ENCODE peak calls at places on chromosomes 7 and 10, in six cellular contexts. B is NB4, Q is WTC11, O is HepG2, J is A549, F is endothelial cell of umbilical vein. S is an unnamed sample.

GRCh38 chr10:51524041-51524440 is 175.4 kb downstream of the CSTF2T start:
- DNase-seq in B (no peak), Q (no peak), O (no peak), J (no peak), F (no peak), S (no peak)

GRCh38 chr10:97321032-97321806 is 2.1 kb downstream of the FRAT1 start:
- DNase-seq in B (peak; percentile 62), Q (peak; percentile 49), O (no peak), J (no peak), F (peak; percentile 26), S (no peak)

GRCh38 chr10:1488970-1489548 is 248.3 kb downstream of the ADARB2 start:
- DNase-seq in B (no peak), Q (no peak), O (no peak), J (no peak), F (no peak), S (no peak)

GRCh38 chr10:34333513-34333912 is 481.6 kb downstream of the PARD3 start:
- DNase-seq in B (no peak), Q (no peak), O (no peak), J (no peak), F (no peak), S (no peak)

GRCh38 chr7:36440880-36441279 is 51.2 kb downstream of the ANLN start:
- DNase-seq in B (peak; percentile 37), Q (no peak), O (peak; percentile 16), J (peak; percentile 41), F (peak; percentile 48), S (peak; percentile 4)

GRCh38 chr10:86611386-86611785 is 43.0 kb upstream of the OPN4 start:
- DNase-seq in B (no peak), Q (no peak), O (no peak), J (no peak), F (no peak), S (no peak)

GRCh38 chr7:158811894-158812293 is 17.4 kb downstream of the ESYT2 start:
- DNase-seq in B (peak; percentile 40), Q (no peak), O (no peak), J (no peak), F (no peak), S (no peak)

GRCh38 chr10:22846294-22846693 is 81.6 kb upstream of the ARMC3 start:
- DNase-seq in B (no peak), Q (no peak), O (no peak), J (no peak), F (no peak), S (no peak)

GRCh38 chr10:132677905-132678298 is 108.0 kb downstream of the NKX6-2 start:
- DNase-seq in B (no peak), Q (no peak), O (no peak), J (no peak), F (no peak), S (no peak)

GRCh38 chr10:79434816-79435215 is 10.6 kb downstream of the ZCCHC24 start:
- DNase-seq in B (no peak), Q (no peak), O (no peak), J (no peak), F (peak; percentile 65), S (no peak)

GRCh38 chr7:132548489-132549078 is 27.7 kb downstream of the PLXNA4 start:
- DNase-seq in B (no peak), Q (no peak), O (no peak), J (no peak), F (peak; percentile 61), S (no peak)

GRCh38 chr7:154231732-154232131 is 179.5 kb downstream of the DPP6 start:
- DNase-seq in B (peak; percentile 36), Q (no peak), O (no peak), J (no peak), F (no peak), S (no peak)

GRCh38 chr10:22475857-22476600 is 130.7 kb downstream of the SPAG6 start:
- DNase-seq in B (peak; percentile 14), Q (peak; percentile 51), O (no peak), J (no peak), F (no peak), S (no peak)

GRCh38 chr10:131901181-131901829 is 497 bp downstream of the PPP2R2D start:
- DNase-seq in B (peak; percentile 63), Q (peak; percentile 59), O (no peak), J (peak; percentile 28), F (peak; percentile 43), S (no peak)

GRCh38 chr10:98589007-98589406 is 142.3 kb upstream of the HPS1 start:
- DNase-seq in B (no peak), Q (no peak), O (peak; percentile 68), J (no peak), F (no peak), S (no peak)

GRCh38 chr7:1024876-1025746 is 19.2 kb upstream of the GPR146 start:
- DNase-seq in B (peak; percentile 40), Q (no peak), O (no peak), J (no peak), F (no peak), S (no peak)

DNA sequence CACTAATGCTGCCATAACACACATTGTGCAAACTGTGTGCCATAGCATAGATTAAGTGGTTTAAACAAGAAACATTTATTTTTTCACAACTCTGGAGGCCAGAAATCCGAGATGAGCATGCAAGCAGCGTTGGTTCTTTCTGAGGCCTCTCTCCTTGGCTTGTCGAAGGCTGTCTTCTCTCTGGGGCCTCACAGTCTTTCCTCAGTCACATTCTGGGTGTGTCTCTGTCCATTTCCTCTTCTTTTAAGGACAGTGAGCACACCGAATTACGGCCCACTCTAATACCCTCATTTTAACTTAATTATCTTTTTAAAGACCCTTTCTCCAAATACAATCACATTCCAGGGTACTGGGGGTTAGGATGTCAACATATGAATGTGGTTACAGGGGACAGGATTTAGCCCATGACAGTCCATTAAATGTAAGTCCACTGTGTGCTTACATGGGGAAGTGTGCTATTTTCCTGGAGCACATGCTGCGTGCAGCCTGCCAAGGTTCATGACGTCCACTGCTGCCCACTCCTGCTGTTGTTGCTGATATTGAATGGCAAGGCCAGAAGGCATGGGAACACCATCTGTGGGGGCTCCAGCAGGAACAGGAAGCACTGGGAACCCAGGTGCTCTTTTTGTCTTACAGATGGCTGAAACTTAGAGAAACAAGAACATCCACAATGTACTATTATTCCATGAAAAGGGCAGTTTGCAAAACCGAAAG is 365.4 kb downstream of the GALNT17 start:
- DNase-seq in B (no peak), Q (no peak), O (no peak), J (no peak), F (no peak), S (no peak)
- TF ChIP-seq MAX in B (no peak), Q (no peak), O (no peak), J (no peak), F (no peak), S (no peak)

DNA sequence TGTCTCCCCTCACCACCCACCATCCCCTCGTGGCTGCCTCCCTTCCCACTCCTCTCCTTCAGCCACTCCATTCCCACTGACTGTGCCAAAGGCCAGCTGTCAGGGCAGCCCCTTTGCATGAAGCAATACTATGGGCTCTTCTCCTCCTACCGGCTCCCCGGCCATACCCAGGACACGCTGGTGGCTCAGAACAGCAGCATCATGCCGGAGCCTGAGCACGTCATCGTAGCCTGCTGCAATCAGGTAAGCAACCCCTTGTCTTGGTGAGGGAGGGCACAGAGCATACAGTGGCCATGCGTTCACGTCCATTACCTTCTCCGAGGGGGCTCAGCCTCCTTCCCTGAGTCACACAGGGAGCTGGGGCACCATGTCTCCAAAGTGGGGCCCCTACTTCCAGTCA is 11.6 kb downstream of the CHAT start:
- DNase-seq in B (no peak), Q (no peak), O (no peak), J (no peak), F (no peak), S (no peak)
- TF ChIP-seq MAX in B (no peak), Q (no peak), O (no peak), J (no peak), F (no peak), S (no peak)

GRCh38 chr10:103712898-103713498 is 142.4 kb downstream of the SH3PXD2A start:
- DNase-seq in B (peak; percentile 84), Q (peak; percentile 92), O (peak; percentile 57), J (peak; percentile 71), F (peak; percentile 71), S (peak; percentile 75)
- TF ChIP-seq MAX in B (peak; percentile 32), Q (no peak), O (no peak), J (no peak), F (no peak), S (no peak)

GRCh38 chr7:40840990-40841389 is 706.2 kb downstream of the SUGCT start:
- DNase-seq in B (no peak), Q (no peak), O (no peak), J (no peak), F (no peak), S (no peak)

GRCh38 chr7:40833541-40834234 is 698.9 kb downstream of the SUGCT start:
- DNase-seq in B (no peak), Q (no peak), O (no peak), J (no peak), F (peak; percentile 20), S (no peak)

GRCh38 chr7:40839881-40840280 is 705.1 kb downstream of the SUGCT start:
- DNase-seq in B (no peak), Q (no peak), O (no peak), J (no peak), F (peak; percentile 48), S (no peak)

GRCh38 chr7:40836218-40836617 is 701.4 kb downstream of the SUGCT start:
- DNase-seq in B (peak; percentile 19), Q (no peak), O (no peak), J (no peak), F (no peak), S (no peak)
- TF ChIP-seq MAX in B (no peak), Q (no peak), O (no peak), J (no peak), F (no peak), S (no peak)

DNA sequence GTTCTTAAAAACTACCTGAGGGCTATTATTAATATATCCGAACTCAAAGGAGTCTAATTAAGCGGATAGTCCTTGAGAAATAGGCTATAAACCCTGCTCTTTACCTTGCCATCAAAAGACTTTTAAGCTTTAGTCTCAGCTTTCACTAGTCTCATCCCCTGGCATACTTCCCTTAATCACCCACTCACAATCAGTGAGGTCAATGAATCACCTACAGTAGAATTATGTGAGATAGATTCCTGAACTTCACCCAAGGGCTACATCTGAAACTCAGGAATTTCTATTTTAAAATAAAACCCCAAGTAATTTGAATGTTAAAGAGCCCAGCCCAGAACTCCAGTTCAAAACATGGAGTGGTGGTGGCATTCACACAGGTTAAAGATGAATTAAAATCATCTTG is 108.7 kb downstream of the ETV1 start:
- DNase-seq in B (no peak), Q (no peak), O (no peak), J (no peak), F (no peak), S (peak; percentile 16)
- TF ChIP-seq MAX in B (no peak), Q (no peak), O (no peak), J (no peak), F (no peak), S (no peak)

GRCh38 chr10:130136214-130137076 is at the start of gene GLRX3:
- DNase-seq in B (peak; percentile 92), Q (peak; percentile 93), O (peak; percentile 68), J (peak; percentile 83), F (peak; percentile 80), S (peak; percentile 3)
- TF ChIP-seq MAX in B (peak; percentile 74), Q (peak; percentile 74), O (peak; percentile 57), J (peak; percentile 81), F (no peak), S (no peak)

GRCh38 chr7:30910369-30911073 is 1.1 kb upstream of the AQP1 start:
- DNase-seq in B (no peak), Q (no peak), O (no peak), J (no peak), F (no peak), S (no peak)
- TF ChIP-seq MAX in B (no peak), Q (no peak), O (no peak), J (no peak), F (no peak), S (no peak)

GRCh38 chr7:108307246-108307982 is 148.8 kb downstream of the NRCAM start:
- DNase-seq in B (no peak), Q (no peak), O (no peak), J (no peak), F (no peak), S (no peak)
- TF ChIP-seq MAX in B (no peak), Q (no peak), O (no peak), J (no peak), F (no peak), S (no peak)